ENCODE peak calls at places on chromosomes 12 and 14, in six cellular contexts. Q is AG09309, O is HepG2, Z is body of pancreas, H is pancreas, G is LNCaP clone FGC. S is an unnamed sample.

GRCh38 chr12:108424026-108424425 is 84.9 kb upstream of the CMKLR1 start:
- DNase-seq in Q (no peak), O (no peak), Z (no peak), H (no peak), G (no peak), S (no peak)

GRCh38 chr12:109253913-109254544 is 55.1 kb downstream of the FOXN4 start:
- DNase-seq in Q (no peak), O (no peak), Z (no peak), H (no peak), G (no peak), S (no peak)

GRCh38 chr12:95611676-95612309 is 60.5 kb upstream of the USP44 start:
- DNase-seq in Q (no peak), O (peak), Z (no peak), H (no peak), G (no peak), S (no peak)

GRCh38 chr12:51635371-51635770 is 44.3 kb downstream of the SCN8A start:
- DNase-seq in Q (no peak), O (no peak), Z (no peak), H (no peak), G (no peak), S (no peak)

GRCh38 chr14:35122696-35123387 is 490 bp downstream of the PRORP start:
- DNase-seq in Q (no peak), O (peak), Z (no peak), H (no peak), G (no peak), S (peak)

GRCh38 chr12:11580125-11580751 is 69.2 kb upstream of the ETV6 start:
- DNase-seq in Q (peak), O (no peak), Z (no peak), H (no peak), G (no peak), S (peak)

GRCh38 chr12:122006186-122006926 is 15.3 kb upstream of the BCL7A start:
- DNase-seq in Q (no peak), O (no peak), Z (no peak), H (no peak), G (no peak), S (no peak)

GRCh38 chr12:98595152-98595988 is 1.9 kb downstream of the SLC25A3 start:
- DNase-seq in Q (peak), O (peak), Z (no peak), H (no peak), G (no peak), S (peak)

GRCh38 chr12:113403435-113404415 is at the start of gene SDS:
- DNase-seq in Q (no peak), O (no peak), Z (peak), H (peak), G (no peak), S (peak)

GRCh38 chr12:5036031-5036430 is 7.6 kb upstream of the KCNA5 start:
- DNase-seq in Q (no peak), O (no peak), Z (no peak), H (no peak), G (no peak), S (no peak)

GRCh38 chr12:86675197-86675596 is 419.0 kb upstream of the MGAT4C start:
- DNase-seq in Q (no peak), O (no peak), Z (no peak), H (no peak), G (no peak), S (no peak)

GRCh38 chr12:58803893-58804292 is 116.4 kb downstream of the LRIG3 start:
- DNase-seq in Q (peak), O (no peak), Z (no peak), H (no peak), G (no peak), S (peak)

GRCh38 chr12:59322473-59322872 is 273.4 kb upstream of the SLC16A7 start:
- DNase-seq in Q (no peak), O (no peak), Z (no peak), H (peak), G (peak), S (no peak)

GRCh38 chr14:97380539-97380941 is 583.4 kb downstream of the VRK1 start:
- DNase-seq in Q (no peak), O (no peak), Z (no peak), H (no peak), G (no peak), S (no peak)

GRCh38 chr14:24053548-24054323 is 1.9 kb downstream of the CARMIL3 start:
- DNase-seq in Q (no peak), O (no peak), Z (no peak), H (no peak), G (no peak), S (no peak)

GRCh38 chr12:105409286-105409685 is 78.8 kb downstream of the C12orf75 start:
- DNase-seq in Q (no peak), O (no peak), Z (no peak), H (no peak), G (no peak), S (no peak)

GRCh38 chr14:62614117-62614516 is 431.1 kb downstream of the KCNH5 start:
- DNase-seq in Q (no peak), O (no peak), Z (no peak), H (no peak), G (no peak), S (no peak)

GRCh38 chr14:102605026-102605425 is 12.6 kb downstream of the RCOR1 start:
- DNase-seq in Q (no peak), O (no peak), Z (no peak), H (no peak), G (no peak), S (no peak)

GRCh38 chr12:9640024-9640423 is 29.5 kb upstream of the CLEC2D start:
- DNase-seq in Q (no peak), O (no peak), Z (no peak), H (no peak), G (no peak), S (no peak)

GRCh38 chr12:25135531-25136154 is 59.3 kb downstream of the DNAI7 start:
- DNase-seq in Q (no peak), O (peak), Z (no peak), H (no peak), G (no peak), S (no peak)

GRCh38 chr14:47009615-47010014 is 358.0 kb upstream of the RPL10L start:
- DNase-seq in Q (no peak), O (no peak), Z (no peak), H (no peak), G (no peak), S (no peak)

GRCh38 chr12:2501464-2502181 is 293.1 kb upstream of the FKBP4 start:
- DNase-seq in Q (no peak), O (no peak), Z (no peak), H (no peak), G (no peak), S (no peak)

GRCh38 chr14:22737052-22737451 is 29.4 kb upstream of the OXA1L start:
- DNase-seq in Q (no peak), O (no peak), Z (no peak), H (no peak), G (no peak), S (no peak)

GRCh38 chr14:104224516-104225281 is 86.3 kb downstream of the KIF26A start:
- DNase-seq in Q (no peak), O (no peak), Z (peak), H (no peak), G (no peak), S (no peak)

DNA sequence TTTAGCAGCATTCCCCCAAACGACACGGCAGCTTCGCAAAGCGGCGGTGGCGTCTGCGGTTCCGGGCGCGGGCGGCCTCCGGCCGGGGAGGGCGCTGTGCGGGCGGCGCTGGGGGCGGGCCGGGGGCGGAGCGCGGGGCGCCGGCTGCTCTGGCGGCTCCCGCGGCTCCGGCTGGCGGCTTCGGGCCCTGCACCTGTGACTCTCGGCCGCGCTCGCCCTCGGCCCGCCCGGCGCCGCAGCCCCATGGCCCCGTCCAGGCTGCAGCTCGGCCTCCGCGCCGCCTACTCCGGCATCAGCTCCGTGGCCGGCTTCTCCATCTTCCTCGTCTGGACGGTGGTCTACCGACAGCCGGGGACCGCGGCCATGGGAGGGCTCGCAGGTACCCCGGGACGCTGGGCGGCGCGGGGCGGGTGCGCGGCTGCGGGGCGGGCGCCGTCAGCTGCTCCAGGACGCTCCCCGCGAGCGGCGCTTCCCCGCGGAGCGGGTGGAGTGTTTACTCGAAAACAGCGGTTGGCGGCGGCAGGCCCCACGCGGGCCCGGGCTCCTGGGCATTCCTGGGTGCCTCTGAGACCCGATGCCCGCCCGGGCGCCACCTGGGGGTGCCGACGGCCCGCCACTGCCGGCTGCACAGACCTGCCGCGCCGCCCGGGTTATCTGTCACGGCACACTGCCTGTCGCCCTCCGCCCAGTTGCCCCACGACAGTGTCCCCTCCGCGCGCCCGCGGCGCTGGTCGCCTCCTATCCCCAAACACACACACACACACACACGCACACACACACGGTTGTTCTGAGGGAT is at the start of gene SLC48A1:
- DNase-seq in Q (no peak), O (peak), Z (peak), H (peak), G (no peak), S (no peak)
- TF ChIP-seq CTCF in Q (peak), O (peak), Z (peak), H (no peak), G (peak), S (peak)

DNA sequence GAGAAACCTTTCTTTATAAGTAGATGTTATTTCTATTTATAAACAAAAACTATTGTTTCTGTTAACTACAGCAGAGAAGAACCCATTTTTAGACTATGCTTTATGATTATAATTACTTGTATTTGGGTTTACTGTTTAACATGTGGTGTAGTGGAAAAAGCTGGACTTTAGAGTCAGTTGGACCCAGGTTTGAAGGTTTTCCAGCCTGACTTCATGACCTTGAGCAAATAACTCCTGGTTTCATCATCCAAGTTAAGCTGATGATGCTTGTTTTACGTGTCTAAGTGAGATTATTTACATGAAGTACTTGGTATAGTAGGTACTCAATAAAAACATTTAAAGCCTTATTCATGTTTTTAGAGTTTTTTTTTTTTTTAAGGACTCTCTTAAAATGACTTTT is 221.8 kb upstream of the ARHGAP5 start:
- DNase-seq in Q (no peak), O (peak), Z (no peak), H (no peak), G (no peak), S (no peak)
- H3K4me3 ChIP-seq in Q (no peak), O (no peak), Z (no peak), H (no peak), G (no peak), S (no peak)

GRCh38 chr12:111268738-111269572 is 99.9 kb downstream of the PHETA1 start:
- DNase-seq in Q (no peak), O (no peak), Z (no peak), H (no peak), G (no peak), S (no peak)

GRCh38 chr12:111269688-111270087 is 99.2 kb downstream of the PHETA1 start:
- DNase-seq in Q (no peak), O (no peak), Z (no peak), H (no peak), G (no peak), S (no peak)

GRCh38 chr12:111270773-111271172 is 98.1 kb downstream of the PHETA1 start:
- DNase-seq in Q (no peak), O (peak), Z (no peak), H (no peak), G (no peak), S (no peak)

GRCh38 chr12:111270128-111270651 is 98.7 kb downstream of the PHETA1 start:
- DNase-seq in Q (no peak), O (no peak), Z (no peak), H (no peak), G (no peak), S (no peak)

GRCh38 chr12:111271674-111272418 is 97.0 kb downstream of the PHETA1 start:
- DNase-seq in Q (no peak), O (no peak), Z (no peak), H (no peak), G (no peak), S (no peak)
- TF ChIP-seq CTCF in Q (peak), O (peak), Z (no peak), H (no peak), G (peak), S (peak)

DNA sequence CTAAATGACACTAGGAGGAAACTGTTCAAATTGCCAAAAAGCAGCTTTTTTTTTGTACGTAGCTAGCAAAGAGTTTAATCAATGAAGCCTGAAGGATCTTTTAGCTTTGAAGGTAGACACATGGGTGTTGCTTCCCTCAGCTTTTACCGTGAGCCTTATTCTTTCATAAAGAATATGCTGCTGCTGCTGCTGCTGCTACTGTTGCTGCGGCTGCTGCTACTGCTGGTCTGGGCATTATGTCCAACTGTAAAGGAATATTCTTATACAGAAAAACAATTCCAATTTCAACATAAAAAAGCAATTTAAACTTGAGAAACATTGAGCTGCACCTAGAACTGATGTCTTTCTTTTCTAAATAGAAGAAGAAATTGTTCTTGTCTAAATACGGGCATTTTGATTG is 38.9 kb upstream of the PPP1R12A start:
- DNase-seq in Q (no peak), O (no peak), Z (no peak), H (no peak), G (no peak), S (no peak)
- H3K4me3 ChIP-seq in Q (no peak), O (no peak), Z (no peak), H (no peak), G (no peak), S (no peak)

DNA sequence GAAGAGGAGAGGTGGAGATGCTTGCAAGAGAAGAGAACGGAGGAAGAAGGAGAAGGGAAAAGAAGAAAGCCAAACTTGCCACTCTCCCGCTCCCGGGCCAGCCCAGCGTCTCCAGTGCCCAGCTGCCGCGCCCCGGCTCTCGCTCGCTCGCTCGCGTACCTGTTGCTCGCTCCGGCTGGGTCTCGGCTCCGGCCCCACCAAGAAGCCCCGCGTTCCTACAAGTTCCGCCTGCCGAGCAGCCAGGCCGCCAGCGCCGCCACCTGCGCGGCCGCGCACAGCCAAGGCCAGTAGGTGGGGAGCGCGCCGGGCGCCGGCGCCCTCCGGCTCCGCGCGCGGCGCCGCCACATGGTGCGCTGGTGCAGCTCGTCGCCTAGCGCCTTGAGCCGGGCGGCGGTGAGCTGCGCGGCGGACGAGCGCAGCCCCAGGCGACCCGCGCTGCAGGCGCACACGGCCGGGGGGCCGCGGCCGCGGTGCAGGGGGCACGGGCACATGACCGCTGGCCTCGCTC is 370 bp downstream of the HRK start:
- DNase-seq in Q (no peak), O (peak), Z (peak), H (peak), G (no peak), S (no peak)
- TF ChIP-seq CTCF in Q (no peak), O (peak), Z (peak), H (no peak), G (peak), S (no peak)

S was measured in astrocyte of the cerebellum.